ENCODE peak calls at places on chromosomes 7 and 10, in eight cellular contexts. B, C, H, E, O, J, W and F are unnamed samples.

GRCh38 chr10:114188876-114189275 is 9.7 kb downstream of the TDRD1 start:
- DNase-seq in B (no peak), C (no peak), H (no peak), E (no peak), O (no peak), J (no peak), W (no peak), F (no peak)

GRCh38 chr10:76581685-76582084 is 1055.9 kb downstream of the KCNMA1 start:
- DNase-seq in B (no peak), C (no peak), H (no peak), E (no peak), O (no peak), J (no peak), W (no peak), F (no peak)

GRCh38 chr10:25261571-25261970 is 86.8 kb downstream of the GPR158 start:
- DNase-seq in B (no peak), C (no peak), H (no peak), E (no peak), O (no peak), J (no peak), W (no peak), F (no peak)

GRCh38 chr7:132115758-132116157 is 460.5 kb downstream of the PLXNA4 start:
- DNase-seq in B (no peak), C (no peak), H (no peak), E (no peak), O (no peak), J (no peak), W (no peak), F (no peak)

GRCh38 chr10:10677479-10677878 is 340.2 kb upstream of the CELF2 start:
- DNase-seq in B (peak; percentile 69), C (peak; percentile 77), H (no peak), E (peak; percentile 51), O (peak; percentile 68), J (peak; percentile 16), W (peak; percentile 41), F (no peak)

GRCh38 chr10:108877130-108877529 is 1046.2 kb downstream of the XPNPEP1 start:
- DNase-seq in B (no peak), C (no peak), H (no peak), E (peak; percentile 1), O (no peak), J (no peak), W (no peak), F (no peak)

GRCh38 chr10:10852464-10852863 is 165.2 kb upstream of the CELF2 start:
- DNase-seq in B (no peak), C (no peak), H (no peak), E (no peak), O (no peak), J (no peak), W (no peak), F (no peak)

GRCh38 chr10:61936770-61937169 is 35.3 kb downstream of the ARID5B start:
- DNase-seq in B (no peak), C (no peak), H (no peak), E (no peak), O (no peak), J (no peak), W (no peak), F (no peak)

GRCh38 chr10:46255696-46256355 is 31.0 kb upstream of the ANTXRL start:
- DNase-seq in B (peak; percentile 51), C (peak; percentile 41), H (peak; percentile 13), E (peak; percentile 60), O (peak; percentile 83), J (peak; percentile 45), W (peak; percentile 98), F (no peak)

GRCh38 chr10:37789590-37789989 is 67.8 kb downstream of the ZNF248 start:
- DNase-seq in B (no peak), C (no peak), H (no peak), E (no peak), O (no peak), J (no peak), W (no peak), F (no peak)

GRCh38 chr7:55144333-55144954 is 125.6 kb downstream of the EGFR start:
- DNase-seq in B (peak; percentile 54), C (no peak), H (no peak), E (peak; percentile 41), O (no peak), J (no peak), W (peak; percentile 46), F (no peak)

GRCh38 chr7:74599251-74599650 is 58.3 kb upstream of the GTF2I start:
- DNase-seq in B (no peak), C (no peak), H (no peak), E (no peak), O (no peak), J (no peak), W (no peak), F (no peak)

GRCh38 chr10:116699783-116700150 is 42.6 kb downstream of the HSPA12A start:
- DNase-seq in B (peak; percentile 58), C (no peak), H (peak; percentile 33), E (no peak), O (no peak), J (no peak), W (no peak), F (no peak)

GRCh38 chr7:128891110-128891941 is 19.2 kb downstream of the KCP start:
- DNase-seq in B (no peak), C (no peak), H (no peak), E (no peak), O (no peak), J (no peak), W (peak; percentile 82), F (no peak)